ENCODE peak calls at places on chromosomes 12 and 14, in eight cellular contexts. E is mesendoderm; L is lung; K is fibroblast of lung; U is pancreas; V is GM06990; M is CD4-positive, CD25-positive, alpha-beta regulatory T cell; N is Peyer's patch. J is an unnamed sample.

GRCh38 chr14:53956427-53957201 is at the start of gene BMP4:
- DNase-seq in E (peak; percentile 96), L (peak; percentile 83), K (peak; percentile 66), U (peak; percentile 31), V (no peak), M (no peak), N (peak; percentile 87), J (peak; percentile 79)

GRCh38 chr14:64736271-64737131 is 32.3 kb downstream of the PLEKHG3 start:
- DNase-seq in E (peak; percentile 49), L (no peak), K (no peak), U (peak; percentile 92), V (no peak), M (no peak), N (peak; percentile 70), J (no peak)

GRCh38 chr14:56686416-56686815 is 106.8 kb downstream of the TMEM260 start:
- DNase-seq in E (peak; percentile 60), L (no peak), K (no peak), U (peak; percentile 20), V (no peak), M (no peak), N (no peak), J (no peak)

GRCh38 chr12:8590842-8591545 is 21.7 kb downstream of the AICDA start:
- DNase-seq in E (peak; percentile 69), L (no peak), K (no peak), U (no peak), V (no peak), M (no peak), N (no peak), J (no peak)

GRCh38 chr14:52873694-52874093 is 77.2 kb downstream of the FERMT2 start:
- DNase-seq in E (no peak), L (no peak), K (peak; percentile 89), U (no peak), V (no peak), M (no peak), N (no peak), J (no peak)

GRCh38 chr14:69631509-69631908 is 20.1 kb downstream of the SUSD6 start:
- DNase-seq in E (no peak), L (no peak), K (peak; percentile 62), U (no peak), V (no peak), M (no peak), N (no peak), J (no peak)

GRCh38 chr12:41970744-41971143 is 173.9 kb downstream of the GXYLT1 start:
- DNase-seq in E (no peak), L (no peak), K (no peak), U (no peak), V (no peak), M (no peak), N (no peak), J (no peak)

GRCh38 chr12:68001486-68002466 is 12.5 kb downstream of the IFNG-AS1 start:
- DNase-seq in E (peak; percentile 38), L (no peak), K (peak; percentile 25), U (no peak), V (no peak), M (no peak), N (no peak), J (no peak)

GRCh38 chr12:102631274-102631673 is 150.9 kb upstream of the IGF1 start:
- DNase-seq in E (peak; percentile 30), L (no peak), K (peak; percentile 6), U (no peak), V (no peak), M (no peak), N (no peak), J (no peak)

GRCh38 chr12:109701064-109701463 is 12.6 kb upstream of the FAM222A start:
- DNase-seq in E (no peak), L (no peak), K (no peak), U (no peak), V (no peak), M (no peak), N (no peak), J (no peak)

GRCh38 chr14:31411218-31411727 is 9.1 kb downstream of the HEATR5A start:
- DNase-seq in E (no peak), L (no peak), K (peak; percentile 50), U (no peak), V (no peak), M (no peak), N (no peak), J (no peak)

GRCh38 chr12:108597559-108598471 is at the start of gene TMEM119:
- DNase-seq in E (no peak), L (peak; percentile 35), K (peak; percentile 75), U (no peak), V (no peak), M (no peak), N (no peak), J (no peak)

GRCh38 chr12:120445911-120446909 is at the start of the genes GATC and TRIAP1:
- DNase-seq in E (peak; percentile 91), L (peak; percentile 85), K (peak; percentile 72), U (peak; percentile 85), V (peak; percentile 91), M (peak; percentile 81), N (peak; percentile 93), J (peak; percentile 73)

GRCh38 chr12:67624355-67624754 is 24.2 kb upstream of the DYRK2 start:
- DNase-seq in E (no peak), L (no peak), K (no peak), U (no peak), V (no peak), M (no peak), N (no peak), J (no peak)

GRCh38 chr14:86802726-86803125 is 1190.3 kb downstream of the GALC start:
- DNase-seq in E (no peak), L (no peak), K (peak; percentile 21), U (no peak), V (no peak), M (no peak), N (no peak), J (no peak)

GRCh38 chr14:100526057-100526456 is 61.2 kb downstream of the BEGAIN start:
- DNase-seq in E (no peak), L (no peak), K (no peak), U (no peak), V (no peak), M (no peak), N (peak; percentile 25), J (no peak)
- H3K4me3 ChIP-seq in E (no peak overlapping the region), L (no peak overlapping the region), K (no peak overlapping the region), U (no peak overlapping the region), V (no peak overlapping the region), M (no peak overlapping the region), N (no peak overlapping the region), J (no peak overlapping the region)

GRCh38 chr12:10223208-10223607 is 10.5 kb downstream of the GABARAPL1 start:
- DNase-seq in E (no peak), L (no peak), K (no peak), U (no peak), V (no peak), M (no peak), N (no peak), J (no peak)

GRCh38 chr12:10226740-10227139 is 14.1 kb downstream of the GABARAPL1 start:
- DNase-seq in E (no peak), L (no peak), K (no peak), U (no peak), V (no peak), M (no peak), N (no peak), J (no peak)

GRCh38 chr12:10226086-10226485 is 13.4 kb downstream of the GABARAPL1 start:
- DNase-seq in E (no peak), L (no peak), K (no peak), U (no peak), V (no peak), M (no peak), N (no peak), J (no peak)

GRCh38 chr12:10221846-10222245 is 9.2 kb downstream of the GABARAPL1 start:
- DNase-seq in E (no peak), L (no peak), K (no peak), U (no peak), V (no peak), M (no peak), N (no peak), J (no peak)

GRCh38 chr12:10227648-10228047 is 15.0 kb downstream of the GABARAPL1 start:
- DNase-seq in E (no peak), L (no peak), K (no peak), U (no peak), V (no peak), M (no peak), N (no peak), J (no peak)
- H3K4me3 ChIP-seq in E (no peak overlapping the region), L (no peak overlapping the region), K (no peak overlapping the region), U (no peak overlapping the region), V (no peak overlapping the region), M (no peak overlapping the region), N (no peak overlapping the region), J (no peak overlapping the region)

GRCh38 chr12:130016986-130017385 is 113.2 kb upstream of the TMEM132D start:
- DNase-seq in E (no peak), L (no peak), K (no peak), U (no peak), V (no peak), M (no peak), N (no peak), J (no peak)

GRCh38 chr12:130014485-130014807 is 110.6 kb upstream of the TMEM132D start:
- DNase-seq in E (peak; percentile 57), L (no peak), K (no peak), U (no peak), V (no peak), M (no peak), N (no peak), J (no peak)

GRCh38 chr12:130017571-130018449 is 114.0 kb upstream of the TMEM132D start:
- DNase-seq in E (no peak), L (no peak), K (no peak), U (no peak), V (no peak), M (no peak), N (no peak), J (no peak)

GRCh38 chr12:130013771-130014484 is 110.1 kb upstream of the TMEM132D start:
- DNase-seq in E (peak; percentile 80), L (peak; percentile 34), K (peak; percentile 4), U (peak; percentile 57), V (peak; percentile 13), M (no peak), N (no peak), J (peak; percentile 28)

DNA sequence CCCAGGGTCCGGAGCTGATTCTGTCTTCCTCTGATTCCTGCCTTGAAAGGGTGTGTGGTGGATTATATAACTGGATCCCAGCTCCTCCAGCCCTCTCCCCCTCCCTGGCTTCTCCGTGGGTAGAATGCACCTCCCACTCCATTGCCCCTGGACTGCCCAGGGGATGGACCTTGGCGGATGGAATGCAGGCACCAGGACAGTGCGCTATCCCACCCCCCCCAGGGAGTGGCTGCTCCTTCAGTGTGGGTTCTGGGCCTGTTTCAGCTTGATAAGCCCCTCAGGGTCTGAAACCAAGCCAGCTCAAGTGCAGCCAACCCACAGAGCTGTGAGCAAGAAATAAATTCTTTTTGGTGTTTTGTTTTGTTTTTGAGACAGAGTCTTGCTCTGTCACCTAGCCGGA is 112.4 kb upstream of the TMEM132D start:
- DNase-seq in E (no peak), L (no peak), K (no peak), U (no peak), V (no peak), M (no peak), N (no peak), J (no peak)
- H3K4me3 ChIP-seq in E (no peak overlapping the region), L (no peak overlapping the region), K (no peak overlapping the region), U (no peak overlapping the region), V (no peak overlapping the region), M (no peak overlapping the region), N (no peak overlapping the region), J (no peak overlapping the region)

DNA sequence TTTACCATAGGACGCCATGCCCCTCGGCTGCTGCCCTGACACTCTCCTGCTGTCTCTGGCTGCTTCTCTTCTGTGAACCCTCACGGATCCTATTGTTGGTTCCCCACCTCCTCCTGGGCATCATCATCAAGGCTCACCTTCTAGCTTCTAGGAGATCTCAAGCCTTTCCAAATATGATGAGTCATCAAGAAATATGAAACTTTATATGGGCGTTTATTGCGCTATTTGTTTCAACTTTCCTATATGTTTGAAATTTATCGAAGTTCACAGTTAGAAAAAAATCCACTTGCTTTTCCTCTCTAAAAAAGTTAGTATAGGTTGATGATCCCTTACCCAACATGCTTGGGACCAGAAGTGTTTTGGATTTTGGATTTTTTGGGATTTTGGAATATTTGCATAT is 2.8 kb upstream of the CRADD start:
- DNase-seq in E (no peak), L (no peak), K (no peak), U (no peak), V (no peak), M (no peak), N (no peak), J (no peak)
- H3K4me3 ChIP-seq in E (no peak overlapping the region), L (no peak overlapping the region), K (no peak overlapping the region), U (no peak overlapping the region), V (no peak overlapping the region), M (no peak overlapping the region), N (no peak overlapping the region), J (no peak overlapping the region)

J was measured in Jurkat, Clone E6-1.